ENCODE peak calls at places on chromosomes 13 and 19, in eight cellular contexts. T is HFF-Myc, R is endothelial cell of umbilical vein, C is choroid plexus epithelial cell, S is left ventricle myocardium inferior, A is bronchial epithelial cell, X is body of pancreas, B is ovary. F is an unnamed sample.

GRCh38 chr13:45209229-45209628 is 8.4 kb upstream of the KCTD4 start:
- DNase-seq in X (no peak), B (no peak), R (no peak), S (no peak), A (peak; percentile 97), T (no peak), C (peak; percentile 49), F (no peak)

GRCh38 chr13:36157475-36157874 is 26.3 kb upstream of the DCLK1 start:
- DNase-seq in A (no peak), X (no peak), S (no peak), R (no peak), T (no peak), C (no peak), B (no peak), F (no peak)

GRCh38 chr13:72586519-72586918 is 140.9 kb downstream of the MZT1 start:
- DNase-seq in S (no peak), T (no peak), C (peak; percentile 57), X (no peak), A (peak; percentile 11), B (no peak), R (no peak), F (peak; percentile 73)

GRCh38 chr13:75621147-75621546 is 15.0 kb upstream of the LMO7 start:
- DNase-seq in B (no peak), A (no peak), R (peak; percentile 36), C (peak; percentile 72), X (no peak), S (no peak), T (no peak), F (no peak)

GRCh38 chr13:51811046-51811445 is 7.1 kb upstream of the DHRS12 start:
- DNase-seq in B (no peak), R (no peak), S (no peak), A (no peak), C (no peak), X (no peak), T (no peak), F (no peak)

GRCh38 chr13:50990540-50991506 is 81.2 kb downstream of the RNASEH2B start:
- DNase-seq in A (no peak), X (no peak), T (peak; percentile 15), B (peak; percentile 59), C (peak; percentile 78), R (peak; percentile 30), S (peak; percentile 50), F (peak; percentile 44)

GRCh38 chr13:89066868-89067466 is 1395.8 kb downstream of the SLITRK5 start:
- DNase-seq in B (no peak), C (peak; percentile 69), X (peak; percentile 26), R (no peak), A (peak; percentile 70), S (no peak), T (no peak), F (peak; percentile 53)

GRCh38 chr13:42893346-42893745 is 98.7 kb downstream of the EPSTI1 start:
- DNase-seq in B (no peak), C (peak; percentile 81), R (peak; percentile 34), T (no peak), S (no peak), A (peak; percentile 61), X (no peak), F (no peak)

GRCh38 chr19:19606021-19606420 is 12.5 kb downstream of the PBX4 start:
- DNase-seq in A (peak; percentile 95), X (no peak), B (no peak), R (no peak), S (no peak), C (no peak), T (no peak), F (no peak)

GRCh38 chr13:26075498-26075897 is 23.7 kb upstream of the SHISA2 start:
- DNase-seq in B (no peak), R (no peak), S (no peak), X (no peak), C (peak; percentile 30), A (no peak), T (no peak), F (no peak)

GRCh38 chr13:94707400-94708021 is 4.8 kb downstream of the SOX21 start:
- DNase-seq in C (no peak), T (no peak), X (no peak), R (no peak), S (no peak), B (no peak), A (no peak), F (no peak)

GRCh38 chr19:13028027-13028426 is 32.8 kb downstream of the NFIX start:
- DNase-seq in B (no peak), S (no peak), C (no peak), X (no peak), T (no peak), R (no peak), A (no peak), F (no peak)

GRCh38 chr13:23859904-23860303 is 29.3 kb downstream of the MIPEP start:
- DNase-seq in C (no peak), T (no peak), A (no peak), S (no peak), B (no peak), R (no peak), X (no peak), F (no peak)

GRCh38 chr19:50383307-50383851 is 768 bp upstream of the POLD1 start:
- DNase-seq in A (no peak), X (peak; percentile 37), S (no peak), B (no peak), R (peak; percentile 8), T (no peak), C (no peak), F (no peak)
- H3K4me3 ChIP-seq in A (peak overlapping the region; percentile 62), X (no peak overlapping the region), S (peak overlapping the region; percentile 79), B (peak overlapping the region; percentile 60), R (peak overlapping the region; percentile 6), T (peak overlapping the region; percentile 60), C (peak overlapping the region; percentile 67), F (peak overlapping the region; percentile 66)

GRCh38 chr13:92172191-92172590 is 773.8 kb downstream of the GPC5 start:
- DNase-seq in A (no peak), X (no peak), C (no peak), B (no peak), T (no peak), R (no peak), S (no peak), F (peak; percentile 8)

GRCh38 chr13:92173254-92173653 is 774.8 kb downstream of the GPC5 start:
- DNase-seq in C (no peak), X (no peak), S (no peak), A (no peak), R (no peak), B (no peak), T (no peak), F (no peak)

GRCh38 chr13:92175330-92175729 is 776.9 kb downstream of the GPC5 start:
- DNase-seq in C (peak; percentile 93), T (no peak), A (no peak), X (no peak), R (no peak), B (peak; percentile 17), S (no peak), F (peak; percentile 68)
- TF ChIP-seq CTCF in C (peak; percentile 74), T (no peak), A (no peak), X (peak; percentile 25), R (no peak), B (no peak), S (peak; percentile 46), F (peak; percentile 67)

DNA sequence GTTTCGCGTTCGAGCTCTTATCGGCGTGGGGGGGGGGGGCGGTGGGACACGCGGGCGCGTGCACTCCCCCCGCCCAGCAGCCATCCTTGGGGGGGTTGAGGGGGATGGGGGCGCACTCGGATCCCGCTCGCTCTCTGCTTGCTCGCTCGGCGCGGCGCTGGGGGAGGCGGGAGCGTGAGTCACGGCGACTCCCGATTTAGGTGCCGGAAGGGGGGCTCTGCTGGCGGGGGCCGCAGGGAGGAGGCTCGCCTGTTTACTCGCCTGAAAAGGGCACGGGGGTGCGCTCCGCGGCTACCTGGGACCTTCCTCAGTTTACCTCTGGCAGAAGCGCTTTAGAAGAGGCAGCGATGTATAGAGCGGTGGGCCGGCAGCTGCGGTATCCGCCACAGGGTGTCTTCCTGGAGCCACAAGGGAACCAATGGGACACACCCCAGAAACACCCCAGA is 1.1 kb upstream of the PDE4A start:
- DNase-seq in A (no peak), B (no peak), T (no peak), C (no peak), X (no peak), S (no peak), R (no peak), F (no peak)
- H3K4me3 ChIP-seq in A (no peak overlapping the region), B (no peak overlapping the region), T (peak overlapping the region; percentile 97), C (peak overlapping the region; percentile 65), X (no peak overlapping the region), S (peak overlapping the region; percentile 50), R (no peak overlapping the region), F (no peak overlapping the region)

GRCh38 chr19:15265849-15266248 is 33.6 kb upstream of the EPHX3 start:
- DNase-seq in A (no peak), B (peak; percentile 93), R (peak; percentile 97), X (peak; percentile 99), S (peak; percentile 90), T (peak; percentile 85), C (peak; percentile 97), F (peak; percentile 95)
- TF ChIP-seq CTCF in A (no peak), B (no peak), R (no peak), X (peak; percentile 27), S (no peak), T (no peak), C (no peak), F (no peak)